ENCODE peak calls at places on chromosomes 7 and 10, in five cellular contexts. One of them, this sample, is unnamed.

GRCh38 chr10:35136263-35136815 is 9.7 kb downstream of the CREM start:
- ATAC-seq in gastrocnemius medialis: no peak
- ATAC-seq in RWPE2: no peak
- ATAC-seq in CD8-positive, alpha-beta T cell: no peak
- ATAC-seq in mucosa of descending colon: peak; percentile 53
- ATAC-seq in this sample: no peak

GRCh38 chr7:140645166-140645565 is 4.6 kb upstream of the DENND2A start:
- ATAC-seq in gastrocnemius medialis: no peak
- ATAC-seq in RWPE2: no peak
- ATAC-seq in CD8-positive, alpha-beta T cell: no peak
- ATAC-seq in mucosa of descending colon: no peak
- ATAC-seq in this sample: no peak

GRCh38 chr10:22379059-22379458 is 33.8 kb downstream of the SPAG6 start:
- ATAC-seq in gastrocnemius medialis: no peak
- ATAC-seq in RWPE2: no peak
- ATAC-seq in CD8-positive, alpha-beta T cell: no peak
- ATAC-seq in mucosa of descending colon: no peak
- ATAC-seq in this sample: no peak

GRCh38 chr7:147245274-147245673 is 1128.7 kb downstream of the CNTNAP2 start:
- ATAC-seq in gastrocnemius medialis: no peak
- ATAC-seq in RWPE2: peak; percentile 61
- ATAC-seq in CD8-positive, alpha-beta T cell: no peak
- ATAC-seq in mucosa of descending colon: peak; percentile 53
- ATAC-seq in this sample: no peak

GRCh38 chr10:125158528-125159485 is 1.6 kb downstream of the CTBP2 start:
- ATAC-seq in gastrocnemius medialis: peak; percentile 33
- ATAC-seq in RWPE2: no peak
- ATAC-seq in CD8-positive, alpha-beta T cell: no peak
- ATAC-seq in mucosa of descending colon: peak; percentile 44
- ATAC-seq in this sample: peak; percentile 28

GRCh38 chr7:83456413-83456812 is 192.5 kb downstream of the SEMA3E start:
- ATAC-seq in gastrocnemius medialis: no peak
- ATAC-seq in RWPE2: no peak
- ATAC-seq in CD8-positive, alpha-beta T cell: no peak
- ATAC-seq in mucosa of descending colon: no peak
- ATAC-seq in this sample: no peak

GRCh38 chr10:110211455-110211843 is 4.0 kb downstream of the MXI1 start:
- ATAC-seq in gastrocnemius medialis: no peak
- ATAC-seq in RWPE2: no peak
- ATAC-seq in CD8-positive, alpha-beta T cell: no peak
- ATAC-seq in mucosa of descending colon: no peak
- ATAC-seq in this sample: peak; percentile 4

GRCh38 chr10:86060386-86061280 is 306.0 kb downstream of the GRID1 start:
- ATAC-seq in gastrocnemius medialis: no peak
- ATAC-seq in RWPE2: no peak
- ATAC-seq in CD8-positive, alpha-beta T cell: no peak
- ATAC-seq in mucosa of descending colon: no peak
- ATAC-seq in this sample: no peak

GRCh38 chr10:88288621-88289059 is 294.5 kb downstream of the RNLS start:
- ATAC-seq in gastrocnemius medialis: no peak
- ATAC-seq in RWPE2: no peak
- ATAC-seq in CD8-positive, alpha-beta T cell: no peak
- ATAC-seq in mucosa of descending colon: peak; percentile 59
- ATAC-seq in this sample: no peak

GRCh38 chr10:31368724-31369123 is 49.7 kb downstream of the ZEB1 start:
- ATAC-seq in gastrocnemius medialis: peak; percentile 82
- ATAC-seq in RWPE2: no peak
- ATAC-seq in CD8-positive, alpha-beta T cell: no peak
- ATAC-seq in mucosa of descending colon: no peak
- ATAC-seq in this sample: no peak

GRCh38 chr10:94780844-94781243 is 18.4 kb downstream of the CYP2C19 start:
- ATAC-seq in gastrocnemius medialis: no peak
- ATAC-seq in RWPE2: no peak
- ATAC-seq in CD8-positive, alpha-beta T cell: no peak
- ATAC-seq in mucosa of descending colon: no peak
- ATAC-seq in this sample: no peak

GRCh38 chr7:35605760-35606159 is 89.2 kb downstream of the HERPUD2 start:
- ATAC-seq in gastrocnemius medialis: no peak
- ATAC-seq in RWPE2: peak; percentile 78
- ATAC-seq in CD8-positive, alpha-beta T cell: no peak
- ATAC-seq in mucosa of descending colon: no peak
- ATAC-seq in this sample: peak; percentile 56

GRCh38 chr7:151795168-151795754 is 81.7 kb downstream of the PRKAG2 start:
- ATAC-seq in gastrocnemius medialis: no peak
- ATAC-seq in RWPE2: no peak
- ATAC-seq in CD8-positive, alpha-beta T cell: peak; percentile 79
- ATAC-seq in mucosa of descending colon: no peak
- ATAC-seq in this sample: no peak

GRCh38 chr10:129277080-129277479 is 190.0 kb upstream of the MGMT start:
- ATAC-seq in gastrocnemius medialis: no peak
- ATAC-seq in RWPE2: no peak
- ATAC-seq in CD8-positive, alpha-beta T cell: no peak
- ATAC-seq in mucosa of descending colon: no peak
- ATAC-seq in this sample: peak; percentile 32

GRCh38 chr10:129272859-129273258 is 194.2 kb upstream of the MGMT start:
- ATAC-seq in gastrocnemius medialis: no peak
- ATAC-seq in RWPE2: no peak
- ATAC-seq in CD8-positive, alpha-beta T cell: no peak
- ATAC-seq in mucosa of descending colon: no peak
- ATAC-seq in this sample: no peak

GRCh38 chr10:129275886-129276285 is 191.2 kb upstream of the MGMT start:
- ATAC-seq in gastrocnemius medialis: no peak
- ATAC-seq in RWPE2: no peak
- ATAC-seq in CD8-positive, alpha-beta T cell: no peak
- ATAC-seq in mucosa of descending colon: no peak
- ATAC-seq in this sample: no peak

GRCh38 chr10:129277804-129278203 is 189.2 kb upstream of the MGMT start:
- ATAC-seq in gastrocnemius medialis: no peak
- ATAC-seq in RWPE2: no peak
- ATAC-seq in CD8-positive, alpha-beta T cell: no peak
- ATAC-seq in mucosa of descending colon: no peak
- ATAC-seq in this sample: peak; percentile 43

GRCh38 chr10:129274928-129275474 is 192.0 kb upstream of the MGMT start:
- ATAC-seq in gastrocnemius medialis: no peak
- ATAC-seq in RWPE2: no peak
- ATAC-seq in CD8-positive, alpha-beta T cell: no peak
- ATAC-seq in mucosa of descending colon: no peak
- ATAC-seq in this sample: no peak
- TF ChIP-seq CTCF in gastrocnemius medialis: no peak
- TF ChIP-seq CTCF in RWPE2: no peak
- TF ChIP-seq CTCF in CD8-positive, alpha-beta T cell: no peak
- TF ChIP-seq CTCF in mucosa of descending colon: no peak
- TF ChIP-seq CTCF in this sample: no peak

GRCh38 chr10:97138777-97139317 is 46.9 kb downstream of the SLIT1 start:
- ATAC-seq in gastrocnemius medialis: no peak
- ATAC-seq in RWPE2: no peak
- ATAC-seq in CD8-positive, alpha-beta T cell: no peak
- ATAC-seq in mucosa of descending colon: no peak
- ATAC-seq in this sample: no peak

GRCh38 chr10:97136744-97137143 is 49.0 kb downstream of the SLIT1 start:
- ATAC-seq in gastrocnemius medialis: no peak
- ATAC-seq in RWPE2: no peak
- ATAC-seq in CD8-positive, alpha-beta T cell: no peak
- ATAC-seq in mucosa of descending colon: no peak
- ATAC-seq in this sample: no peak

GRCh38 chr10:97140284-97140846 is 45.4 kb downstream of the SLIT1 start:
- ATAC-seq in gastrocnemius medialis: no peak
- ATAC-seq in RWPE2: no peak
- ATAC-seq in CD8-positive, alpha-beta T cell: no peak
- ATAC-seq in mucosa of descending colon: no peak
- ATAC-seq in this sample: no peak

GRCh38 chr10:97139651-97140283 is 46.0 kb downstream of the SLIT1 start:
- ATAC-seq in gastrocnemius medialis: no peak
- ATAC-seq in RWPE2: no peak
- ATAC-seq in CD8-positive, alpha-beta T cell: no peak
- ATAC-seq in mucosa of descending colon: no peak
- ATAC-seq in this sample: no peak

DNA sequence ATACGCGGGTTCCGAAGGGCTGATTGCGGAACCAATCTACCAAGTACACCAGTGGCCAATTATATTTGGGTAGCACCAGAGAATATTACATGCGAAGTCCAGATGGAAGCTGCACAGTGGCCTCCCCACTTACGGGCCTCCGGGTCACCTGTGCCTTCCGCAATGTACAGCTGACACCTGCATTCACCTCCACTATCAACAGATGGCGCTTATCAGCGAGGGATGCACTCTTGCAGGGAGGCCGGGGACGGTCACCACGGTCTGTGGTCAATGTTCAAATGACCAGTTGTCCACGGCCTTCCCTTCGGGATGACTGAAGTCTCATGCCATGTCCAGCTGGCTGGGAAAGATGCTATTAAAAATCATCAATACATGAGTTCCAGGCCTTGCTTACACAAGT is 47.6 kb downstream of the SLIT1 start:
- ATAC-seq in gastrocnemius medialis: no peak
- ATAC-seq in RWPE2: no peak
- ATAC-seq in CD8-positive, alpha-beta T cell: no peak
- ATAC-seq in mucosa of descending colon: peak; percentile 55
- ATAC-seq in this sample: no peak
- TF ChIP-seq CTCF in gastrocnemius medialis: no peak
- TF ChIP-seq CTCF in RWPE2: peak; percentile 8
- TF ChIP-seq CTCF in CD8-positive, alpha-beta T cell: no peak
- TF ChIP-seq CTCF in mucosa of descending colon: no peak
- TF ChIP-seq CTCF in this sample: no peak

GRCh38 chr7:77415474-77415821 is 701 bp downstream of the GSAP start:
- ATAC-seq in gastrocnemius medialis: peak; percentile 39
- ATAC-seq in RWPE2: peak; percentile 21
- ATAC-seq in CD8-positive, alpha-beta T cell: peak; percentile 54
- ATAC-seq in mucosa of descending colon: peak; percentile 58
- ATAC-seq in this sample: peak; percentile 38

GRCh38 chr7:77413861-77414424 is 2.2 kb downstream of the GSAP start:
- ATAC-seq in gastrocnemius medialis: no peak
- ATAC-seq in RWPE2: no peak
- ATAC-seq in CD8-positive, alpha-beta T cell: no peak
- ATAC-seq in mucosa of descending colon: no peak
- ATAC-seq in this sample: no peak

GRCh38 chr7:77416621-77417371 is 647 bp upstream of the GSAP start:
- ATAC-seq in gastrocnemius medialis: no peak
- ATAC-seq in RWPE2: no peak
- ATAC-seq in CD8-positive, alpha-beta T cell: no peak
- ATAC-seq in mucosa of descending colon: no peak
- ATAC-seq in this sample: no peak

GRCh38 chr7:77417801-77418200 is 1.7 kb upstream of the GSAP start:
- ATAC-seq in gastrocnemius medialis: no peak
- ATAC-seq in RWPE2: no peak
- ATAC-seq in CD8-positive, alpha-beta T cell: no peak
- ATAC-seq in mucosa of descending colon: no peak
- ATAC-seq in this sample: no peak

DNA sequence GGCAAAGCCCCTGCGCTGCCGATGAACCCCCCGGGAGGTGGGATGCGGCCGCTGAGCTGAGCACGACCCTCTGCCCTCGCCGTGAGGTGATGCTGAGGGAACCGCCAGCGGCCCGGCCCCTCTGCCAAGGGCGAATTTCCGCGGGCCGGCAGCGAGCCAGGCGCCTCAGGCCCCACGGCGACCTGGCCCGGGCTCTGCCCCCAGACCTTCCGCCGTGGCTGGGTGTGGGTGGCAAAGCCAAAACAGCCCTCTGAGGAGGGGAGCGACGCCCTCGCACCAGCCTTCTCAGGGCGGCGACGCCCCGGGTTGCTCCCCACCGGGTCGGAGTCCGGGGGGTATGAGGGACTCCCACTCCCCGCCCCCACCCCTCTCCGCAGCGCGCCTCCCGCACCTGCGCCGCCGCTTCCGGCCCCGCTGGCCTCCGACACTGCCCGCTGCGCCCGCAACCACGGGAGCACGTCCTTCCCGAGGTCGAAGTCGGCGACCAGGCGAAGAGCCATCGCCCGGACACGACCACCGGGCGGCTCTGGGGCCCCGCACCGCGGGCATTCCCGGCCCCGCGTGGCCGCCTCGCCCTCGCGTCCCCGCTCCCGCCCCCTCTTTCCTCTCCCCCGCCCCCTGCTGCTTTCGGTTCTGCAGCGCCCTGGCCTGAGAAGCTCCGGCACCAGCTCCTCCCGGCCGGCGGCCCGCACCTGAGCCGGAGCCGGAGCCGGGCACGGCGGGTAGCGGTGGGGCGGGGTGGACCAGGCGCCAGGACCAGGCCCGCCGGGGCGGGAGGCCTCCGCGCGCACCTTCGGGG is at the start of gene GSAP:
- ATAC-seq in gastrocnemius medialis: peak; percentile 83
- ATAC-seq in RWPE2: peak; percentile 76
- ATAC-seq in CD8-positive, alpha-beta T cell: peak; percentile 66
- ATAC-seq in mucosa of descending colon: peak; percentile 86
- ATAC-seq in this sample: peak; percentile 83
- TF ChIP-seq CTCF in gastrocnemius medialis: peak; percentile 35
- TF ChIP-seq CTCF in RWPE2: peak; percentile 36
- TF ChIP-seq CTCF in CD8-positive, alpha-beta T cell: no peak
- TF ChIP-seq CTCF in mucosa of descending colon: no peak
- TF ChIP-seq CTCF in this sample: no peak

DNA sequence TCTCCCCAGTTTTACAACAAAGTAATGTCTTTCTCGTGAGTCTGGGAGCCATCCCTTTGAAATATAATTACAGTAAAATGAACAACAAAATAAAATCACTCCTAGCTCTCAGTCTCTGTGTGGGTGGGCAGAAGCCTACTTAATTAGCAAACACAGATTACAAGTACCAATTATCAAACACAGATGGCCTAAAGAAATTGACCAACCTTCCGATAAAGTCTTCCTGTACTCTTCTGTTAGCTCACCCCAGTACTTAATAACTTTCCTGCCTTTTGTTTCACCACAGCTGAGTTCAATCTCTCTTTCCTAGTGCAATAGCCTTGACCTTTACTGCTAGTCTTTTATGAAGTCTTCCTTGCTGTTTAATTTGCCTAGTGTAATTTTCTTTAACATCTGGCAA is 719.2 kb upstream of the MBL2 start:
- ATAC-seq in gastrocnemius medialis: no peak
- ATAC-seq in RWPE2: no peak
- ATAC-seq in CD8-positive, alpha-beta T cell: no peak
- ATAC-seq in mucosa of descending colon: no peak
- ATAC-seq in this sample: no peak
- TF ChIP-seq CTCF in gastrocnemius medialis: no peak
- TF ChIP-seq CTCF in RWPE2: no peak
- TF ChIP-seq CTCF in CD8-positive, alpha-beta T cell: no peak
- TF ChIP-seq CTCF in mucosa of descending colon: no peak
- TF ChIP-seq CTCF in this sample: no peak

GRCh38 chr7:141978351-141978750 is 4.8 kb upstream of the TAS2R38 start:
- ATAC-seq in gastrocnemius medialis: no peak
- ATAC-seq in RWPE2: no peak
- ATAC-seq in CD8-positive, alpha-beta T cell: no peak
- ATAC-seq in mucosa of descending colon: no peak
- ATAC-seq in this sample: no peak

GRCh38 chr7:141974831-141975230 is 1.3 kb upstream of the TAS2R38 start:
- ATAC-seq in gastrocnemius medialis: no peak
- ATAC-seq in RWPE2: no peak
- ATAC-seq in CD8-positive, alpha-beta T cell: no peak
- ATAC-seq in mucosa of descending colon: peak; percentile 37
- ATAC-seq in this sample: no peak

GRCh38 chr7:141976524-141977245 is 3.1 kb upstream of the TAS2R38 start:
- ATAC-seq in gastrocnemius medialis: no peak
- ATAC-seq in RWPE2: peak; percentile 17
- ATAC-seq in CD8-positive, alpha-beta T cell: no peak
- ATAC-seq in mucosa of descending colon: no peak
- ATAC-seq in this sample: no peak

GRCh38 chr7:141973673-141974072 is at the start of gene TAS2R38:
- ATAC-seq in gastrocnemius medialis: no peak
- ATAC-seq in RWPE2: no peak
- ATAC-seq in CD8-positive, alpha-beta T cell: no peak
- ATAC-seq in mucosa of descending colon: no peak
- ATAC-seq in this sample: no peak

GRCh38 chr7:141975806-141976523 is 2.4 kb upstream of the TAS2R38 start:
- ATAC-seq in gastrocnemius medialis: no peak
- ATAC-seq in RWPE2: peak; percentile 93
- ATAC-seq in CD8-positive, alpha-beta T cell: peak; percentile 82
- ATAC-seq in mucosa of descending colon: peak; percentile 97
- ATAC-seq in this sample: no peak
- TF ChIP-seq CTCF in gastrocnemius medialis: no peak
- TF ChIP-seq CTCF in RWPE2: peak; percentile 97
- TF ChIP-seq CTCF in CD8-positive, alpha-beta T cell: peak; percentile 76
- TF ChIP-seq CTCF in mucosa of descending colon: peak; percentile 77
- TF ChIP-seq CTCF in this sample: no peak